ENCODE peak calls at places on chromosomes 7 and 10, in five cellular contexts. I is cardiac fibroblast, E is AG10803, K is fibroblast of villous mesenchyme, P is IMR-90. X is an unnamed sample.

GRCh38 chr10:77609781-77610272 is 27.8 kb downstream of the KCNMA1 start:
- DNase-seq in I (peak; percentile 47), E (no peak), K (peak; percentile 85), P (peak; percentile 80), X (no peak)

GRCh38 chr10:6283632-6284031 is 80.9 kb downstream of the PFKFB3 start:
- DNase-seq in I (no peak), E (no peak), K (no peak), P (no peak), X (no peak)

GRCh38 chr7:5408777-5409176 is 14.9 kb downstream of the TNRC18 start:
- DNase-seq in I (peak; percentile 70), E (peak; percentile 59), K (peak; percentile 71), P (peak; percentile 77), X (no peak)

GRCh38 chr7:471191-471865 is 48.3 kb downstream of the PDGFA start:
- DNase-seq in I (no peak), E (no peak), K (no peak), P (no peak), X (no peak)

GRCh38 chr7:155280446-155281410 is 16.9 kb upstream of the INSIG1 start:
- DNase-seq in I (no peak), E (no peak), K (no peak), P (no peak), X (no peak)

GRCh38 chr7:28957822-28958234 is 302 bp downstream of the TRIL start:
- DNase-seq in I (no peak), E (no peak), K (no peak), P (no peak), X (no peak)

GRCh38 chr10:92695679-92696605 is 6.2 kb downstream of the HHEX start:
- DNase-seq in I (peak; percentile 67), E (peak; percentile 24), K (peak; percentile 63), P (peak; percentile 70), X (no peak)

GRCh38 chr10:91284486-91285090 is 64.1 kb downstream of the PCGF5 start:
- DNase-seq in I (no peak), E (peak; percentile 20), K (peak; percentile 39), P (peak; percentile 59), X (no peak)

GRCh38 chr7:7257899-7258692 is 75.8 kb downstream of the C1GALT1 start:
- DNase-seq in I (no peak), E (no peak), K (no peak), P (peak; percentile 5), X (no peak)

GRCh38 chr7:45662018-45662417 is 87.8 kb downstream of the ADCY1 start:
- DNase-seq in I (no peak), E (no peak), K (no peak), P (no peak), X (no peak)

GRCh38 chr10:117373848-117374505 is 1.3 kb downstream of the PDZD8 start:
- DNase-seq in I (peak; percentile 74), E (peak; percentile 45), K (peak; percentile 74), P (peak; percentile 51), X (peak; percentile 45)

GRCh38 chr10:103451871-103452713 is at the start of gene CALHM2:
- DNase-seq in I (peak; percentile 50), E (peak; percentile 46), K (peak; percentile 60), P (peak; percentile 41), X (no peak)

GRCh38 chr7:17939670-17940301 is 508 bp downstream of the SNX13 start:
- DNase-seq in I (peak; percentile 43), E (peak; percentile 25), K (peak; percentile 44), P (peak; percentile 23), X (peak; percentile 47)

GRCh38 chr10:33963656-33964175 is 629.2 kb upstream of the NRP1 start:
- DNase-seq in I (no peak), E (peak; percentile 18), K (no peak), P (peak; percentile 2), X (no peak)

GRCh38 chr10:100510533-100511308 is 8.9 kb downstream of the SEC31B start:
- DNase-seq in I (no peak), E (no peak), K (no peak), P (peak; percentile 27), X (peak; percentile 25)

GRCh38 chr10:47257396-47258120 is 42.4 kb upstream of the GDF10 start:
- DNase-seq in I (peak; percentile 76), E (peak; percentile 52), K (peak; percentile 20), P (peak; percentile 65), X (no peak)

GRCh38 chr10:133453516-133454203 is at the start of gene SCART1:
- DNase-seq in I (no peak), E (no peak), K (no peak), P (no peak), X (no peak)

GRCh38 chr7:94277236-94277635 is 117.5 kb upstream of the COL1A2 start:
- DNase-seq in I (no peak), E (no peak), K (no peak), P (no peak), X (no peak)

GRCh38 chr7:111438369-111439289 is 123.7 kb downstream of the IMMP2L start:
- DNase-seq in I (peak; percentile 81), E (peak; percentile 66), K (peak; percentile 40), P (peak; percentile 84), X (peak; percentile 4)

GRCh38 chr7:27204851-27205322 is 5.0 kb upstream of the HOXA13 start:
- DNase-seq in I (no peak), E (peak; percentile 31), K (peak; percentile 60), P (no peak), X (no peak)

GRCh38 chr10:29860159-29860558 is 199.2 kb downstream of the JCAD start:
- DNase-seq in I (no peak), E (peak; percentile 92), K (peak; percentile 86), P (peak; percentile 12), X (no peak)

GRCh38 chr7:77467453-77467852 is 51.3 kb upstream of the GSAP start:
- DNase-seq in I (no peak), E (no peak), K (peak; percentile 86), P (no peak), X (no peak)

GRCh38 chr7:69603351-69603750 is 5.1 kb downstream of the AUTS2 start:
- DNase-seq in I (no peak), E (no peak), K (no peak), P (no peak), X (no peak)

GRCh38 chr10:63166742-63167258 is 33.7 kb downstream of the NRBF2 start:
- DNase-seq in I (peak; percentile 92), E (peak; percentile 77), K (peak; percentile 88), P (peak; percentile 85), X (peak; percentile 49)

GRCh38 chr7:146781352-146782116 is 664.9 kb downstream of the CNTNAP2 start:
- DNase-seq in I (no peak), E (no peak), K (no peak), P (no peak), X (no peak)

GRCh38 chr7:28135760-28136159 is 44.8 kb downstream of the JAZF1 start:
- DNase-seq in I (no peak), E (no peak), K (no peak), P (no peak), X (no peak)

GRCh38 chr7:10471280-10471679 is 502.4 kb upstream of the PHF14 start:
- DNase-seq in I (no peak), E (no peak), K (no peak), P (no peak), X (no peak)
- TF ChIP-seq CTCF in I (no peak), E (no peak), K (no peak), P (no peak), X (no peak)

GRCh38 chr7:127551941-127552340 is 33.5 kb downstream of the GCC1 start:
- DNase-seq in I (no peak), E (no peak), K (no peak), P (no peak), X (no peak)

GRCh38 chr7:127546313-127546712 is 39.1 kb downstream of the GCC1 start:
- DNase-seq in I (no peak), E (no peak), K (no peak), P (no peak), X (no peak)

DNA sequence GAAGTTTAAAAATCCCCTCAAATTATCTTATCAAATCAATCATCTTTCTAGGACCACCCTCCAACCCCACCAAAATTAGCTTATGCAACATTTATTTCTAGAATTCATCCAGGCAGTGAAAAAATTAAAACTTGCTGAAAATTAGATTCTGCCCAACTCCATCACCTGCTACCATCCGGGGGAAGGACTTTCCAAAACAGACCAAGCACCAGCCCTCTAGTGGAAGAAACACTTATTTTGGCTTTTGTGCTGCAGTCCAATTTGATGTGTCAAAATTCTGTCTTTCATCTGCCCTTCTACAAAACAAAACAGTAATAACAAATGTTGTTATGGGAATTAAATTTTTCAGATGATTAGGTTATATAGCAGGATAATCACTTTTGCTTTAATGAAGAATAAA is 35.1 kb downstream of the GCC1 start:
- DNase-seq in I (no peak), E (no peak), K (no peak), P (no peak), X (no peak)
- TF ChIP-seq CTCF in I (no peak), E (peak; percentile 38), K (peak; percentile 27), P (no peak), X (no peak)

GRCh38 chr10:4501306-4501705 is 324.7 kb upstream of the AKR1E2 start:
- DNase-seq in I (peak; percentile 45), E (no peak), K (no peak), P (peak; percentile 32), X (no peak)

GRCh38 chr10:4498763-4499251 is 327.2 kb upstream of the AKR1E2 start:
- DNase-seq in I (peak; percentile 92), E (peak; percentile 96), K (peak; percentile 87), P (peak; percentile 94), X (no peak)

GRCh38 chr10:4504550-4504949 is 321.5 kb upstream of the AKR1E2 start:
- DNase-seq in I (no peak), E (no peak), K (no peak), P (no peak), X (no peak)

GRCh38 chr10:4506087-4506486 is 319.9 kb upstream of the AKR1E2 start:
- DNase-seq in I (peak; percentile 39), E (no peak), K (no peak), P (peak; percentile 12), X (no peak)

GRCh38 chr10:4503076-4503475 is 322.9 kb upstream of the AKR1E2 start:
- DNase-seq in I (no peak), E (peak; percentile 37), K (no peak), P (peak; percentile 10), X (no peak)
- TF ChIP-seq CTCF in I (no peak), E (no peak), K (no peak), P (no peak), X (no peak)

DNA sequence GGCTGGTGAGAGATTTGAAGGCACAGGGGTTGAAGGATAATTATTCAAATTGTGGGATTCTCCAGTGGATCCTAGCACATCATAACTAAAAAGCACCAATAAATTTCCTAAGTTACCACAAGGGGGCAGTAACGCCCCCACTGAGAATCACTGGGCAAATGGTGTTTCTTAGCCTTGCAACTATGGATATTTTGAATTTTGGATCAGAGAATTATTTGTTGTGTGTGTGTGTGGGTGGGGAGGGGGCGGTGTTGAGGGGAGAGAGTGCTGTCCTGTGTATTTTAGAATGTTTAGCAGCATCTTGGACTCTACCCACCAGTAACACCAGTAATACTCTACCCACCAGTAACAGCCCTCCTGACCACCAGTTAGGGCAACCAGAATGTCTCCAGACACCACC is 63.3 kb upstream of the PRKG1 start:
- DNase-seq in I (peak; percentile 72), E (peak; percentile 58), K (peak; percentile 58), P (peak; percentile 54), X (peak; percentile 46)
- TF ChIP-seq CTCF in I (peak; percentile 75), E (peak; percentile 81), K (peak; percentile 88), P (peak; percentile 69), X (peak; percentile 74)

GRCh38 chr7:140656548-140657515 is 15.9 kb upstream of the ADCK2 start:
- DNase-seq in I (peak; percentile 75), E (peak; percentile 69), K (peak; percentile 86), P (peak; percentile 70), X (peak; percentile 59)

GRCh38 chr7:140659727-140660396 is 12.9 kb upstream of the ADCK2 start:
- DNase-seq in I (no peak), E (peak; percentile 38), K (no peak), P (peak; percentile 71), X (no peak)

GRCh38 chr7:140655511-140656408 is 15.1 kb upstream of the DENND2A start:
- DNase-seq in I (peak; percentile 21), E (no peak), K (no peak), P (no peak), X (no peak)

GRCh38 chr7:140661124-140661523 is 11.6 kb upstream of the ADCK2 start:
- DNase-seq in I (no peak), E (no peak), K (no peak), P (peak; percentile 31), X (no peak)
- TF ChIP-seq CTCF in I (no peak), E (peak; percentile 28), K (peak; percentile 18), P (peak; percentile 41), X (no peak)